ENCODE peak calls at places on chromosomes 7 and 10, in six cellular contexts. R, B, S, X, D and P are unnamed samples.

GRCh38 chr7:116577320-116577871 is 52.6 kb downstream of the CAV1 start:
- DNase-seq in R (no peak), B (no peak), S (no peak), X (no peak), D (no peak), P (no peak)

GRCh38 chr10:72353963-72354355 is 760 bp downstream of the DNAJB12 start:
- DNase-seq in R (no peak), B (no peak), S (peak), X (no peak), D (peak), P (no peak)

GRCh38 chr7:88344956-88345832 is 38.5 kb upstream of the STEAP4 start:
- DNase-seq in R (no peak), B (no peak), S (peak), X (no peak), D (peak), P (no peak)

GRCh38 chr10:71379118-71379781 is 17.5 kb upstream of the CDH23 start:
- DNase-seq in R (no peak), B (no peak), S (no peak), X (no peak), D (no peak), P (no peak)

GRCh38 chr7:30173058-30173897 is 38.5 kb downstream of the MTURN start:
- DNase-seq in R (no peak), B (peak), S (peak), X (peak), D (peak), P (peak)

GRCh38 chr7:11120068-11120664 is 146.5 kb downstream of the PHF14 start:
- DNase-seq in R (no peak), B (no peak), S (no peak), X (no peak), D (no peak), P (no peak)

GRCh38 chr7:3730271-3730670 is 429.2 kb downstream of the SDK1 start:
- DNase-seq in R (no peak), B (no peak), S (no peak), X (no peak), D (no peak), P (no peak)

GRCh38 chr10:73044378-73045285 is 52.0 kb downstream of the P4HA1 start:
- DNase-seq in R (no peak), B (peak), S (peak), X (peak), D (no peak), P (no peak)

GRCh38 chr10:96714031-96714590 is 6.2 kb downstream of the PIK3AP1 start:
- DNase-seq in R (no peak), B (no peak), S (peak), X (peak), D (no peak), P (no peak)

GRCh38 chr10:78047314-78047891 is 13.7 kb downstream of the RPS24 start:
- DNase-seq in R (peak), B (peak), S (peak), X (peak), D (peak), P (peak)

GRCh38 chr10:6050801-6051445 is 11.2 kb downstream of the IL2RA start:
- DNase-seq in R (peak), B (peak), S (peak), X (no peak), D (no peak), P (no peak)

GRCh38 chr7:50449881-50450690 is at the start of gene FIGNL1:
- DNase-seq in R (peak), B (peak), S (peak), X (no peak), D (peak), P (peak)

GRCh38 chr7:155002411-155003214 is at the start of gene PAXIP1:
- DNase-seq in R (no peak), B (peak), S (peak), X (no peak), D (peak), P (peak)

GRCh38 chr10:68561804-68562649 is 1.9 kb downstream of the TET1 start:
- DNase-seq in R (no peak), B (no peak), S (peak), X (no peak), D (peak), P (no peak)

GRCh38 chr10:5094265-5095205 is at the start of gene AKR1C3:
- DNase-seq in R (no peak), B (peak), S (peak), X (no peak), D (no peak), P (no peak)

GRCh38 chr7:100604976-100605911 is 3.1 kb downstream of the PCOLCE start:
- DNase-seq in R (no peak), B (no peak), S (no peak), X (no peak), D (peak), P (no peak)

GRCh38 chr10:103888113-103888841 is 29.7 kb downstream of the STN1 start:
- DNase-seq in R (no peak), B (peak), S (peak), X (peak), D (no peak), P (no peak)

GRCh38 chr7:70738080-70738479 is 393.9 kb upstream of the GALNT17 start:
- DNase-seq in R (no peak), B (no peak), S (peak), X (peak), D (no peak), P (no peak)

GRCh38 chr7:98974906-98975816 is 96.8 kb downstream of the TRRAP start:
- DNase-seq in R (no peak), B (no peak), S (no peak), X (no peak), D (no peak), P (peak)

GRCh38 chr10:101091546-101092290 is 29.9 kb downstream of the KAZALD1 start:
- DNase-seq in R (no peak), B (no peak), S (no peak), X (no peak), D (no peak), P (no peak)

GRCh38 chr10:96902117-96902516 is 70.0 kb downstream of the LCOR start:
- DNase-seq in R (no peak), B (no peak), S (no peak), X (no peak), D (no peak), P (no peak)

GRCh38 chr7:104045183-104045582 is 55.7 kb upstream of the RELN start:
- DNase-seq in R (no peak), B (no peak), S (peak), X (no peak), D (no peak), P (no peak)

GRCh38 chr7:44261239-44261638 is 60.5 kb downstream of the YKT6 start:
- DNase-seq in R (no peak), B (no peak), S (no peak), X (no peak), D (no peak), P (no peak)